ENCODE peak calls at places on chromosome 9, in eight cellular contexts. One of them, this sample, is unnamed.

GRCh38 chr9:120925535-120926396 is 830 bp downstream of the TRAF1 start:
- DNase-seq in neural crest cell: no peak
- DNase-seq in amniotic stem cell: peak
- DNase-seq in SK-MEL-5: no peak
- DNase-seq in stimulated activated CD8-positive, alpha-beta memory T cell treated with anti-CD3 and anti-CD28 coated beads, Interleukin-7, amount 100 ng/mL, for 1 hour: peak
- DNase-seq in endothelial cell: no peak
- DNase-seq in T-cell: no peak
- DNase-seq in fibroblast of mammary gland: peak
- DNase-seq in this sample: peak

GRCh38 chr9:134291961-134292871 is 34.0 kb upstream of the RXRA start:
- DNase-seq in stimulated activated CD8-positive, alpha-beta memory T cell treated with anti-CD3 and anti-CD28 coated beads, Interleukin-7, amount 100 ng/mL, for 1 hour: no peak
- DNase-seq in endothelial cell: no peak
- DNase-seq in neural crest cell: no peak
- DNase-seq in T-cell: no peak
- DNase-seq in SK-MEL-5: no peak
- DNase-seq in fibroblast of mammary gland: no peak
- DNase-seq in amniotic stem cell: no peak
- DNase-seq in this sample: no peak

GRCh38 chr9:86705474-86705873 is 241.8 kb downstream of the GAS1 start:
- DNase-seq in SK-MEL-5: no peak
- DNase-seq in neural crest cell: no peak
- DNase-seq in T-cell: no peak
- DNase-seq in fibroblast of mammary gland: peak
- DNase-seq in stimulated activated CD8-positive, alpha-beta memory T cell treated with anti-CD3 and anti-CD28 coated beads, Interleukin-7, amount 100 ng/mL, for 1 hour: no peak
- DNase-seq in endothelial cell: no peak
- DNase-seq in amniotic stem cell: peak
- DNase-seq in this sample: no peak

GRCh38 chr9:133874061-133874638 is 118.0 kb downstream of the VAV2 start:
- DNase-seq in stimulated activated CD8-positive, alpha-beta memory T cell treated with anti-CD3 and anti-CD28 coated beads, Interleukin-7, amount 100 ng/mL, for 1 hour: no peak
- DNase-seq in fibroblast of mammary gland: peak
- DNase-seq in endothelial cell: no peak
- DNase-seq in SK-MEL-5: no peak
- DNase-seq in T-cell: no peak
- DNase-seq in amniotic stem cell: peak
- DNase-seq in neural crest cell: no peak
- DNase-seq in this sample: no peak

GRCh38 chr9:8677725-8678124 is 878.1 kb upstream of the DMAC1 start:
- DNase-seq in SK-MEL-5: no peak
- DNase-seq in amniotic stem cell: no peak
- DNase-seq in T-cell: no peak
- DNase-seq in stimulated activated CD8-positive, alpha-beta memory T cell treated with anti-CD3 and anti-CD28 coated beads, Interleukin-7, amount 100 ng/mL, for 1 hour: no peak
- DNase-seq in endothelial cell: no peak
- DNase-seq in neural crest cell: no peak
- DNase-seq in fibroblast of mammary gland: no peak
- DNase-seq in this sample: no peak

GRCh38 chr9:99234618-99235017 is 12.5 kb downstream of the SEC61B start:
- DNase-seq in stimulated activated CD8-positive, alpha-beta memory T cell treated with anti-CD3 and anti-CD28 coated beads, Interleukin-7, amount 100 ng/mL, for 1 hour: no peak
- DNase-seq in neural crest cell: no peak
- DNase-seq in endothelial cell: no peak
- DNase-seq in amniotic stem cell: no peak
- DNase-seq in SK-MEL-5: no peak
- DNase-seq in fibroblast of mammary gland: no peak
- DNase-seq in T-cell: no peak
- DNase-seq in this sample: no peak

GRCh38 chr9:37033141-37033540 is 927 bp downstream of the PAX5 start:
- DNase-seq in neural crest cell: no peak
- DNase-seq in T-cell: no peak
- DNase-seq in endothelial cell: no peak
- DNase-seq in SK-MEL-5: no peak
- DNase-seq in fibroblast of mammary gland: no peak
- DNase-seq in amniotic stem cell: no peak
- DNase-seq in stimulated activated CD8-positive, alpha-beta memory T cell treated with anti-CD3 and anti-CD28 coated beads, Interleukin-7, amount 100 ng/mL, for 1 hour: no peak
- DNase-seq in this sample: no peak

GRCh38 chr9:91914937-91915336 is 35.1 kb downstream of the ROR2 start:
- DNase-seq in SK-MEL-5: no peak
- DNase-seq in endothelial cell: no peak
- DNase-seq in fibroblast of mammary gland: no peak
- DNase-seq in stimulated activated CD8-positive, alpha-beta memory T cell treated with anti-CD3 and anti-CD28 coated beads, Interleukin-7, amount 100 ng/mL, for 1 hour: no peak
- DNase-seq in amniotic stem cell: no peak
- DNase-seq in T-cell: no peak
- DNase-seq in neural crest cell: no peak
- DNase-seq in this sample: no peak

GRCh38 chr9:107723015-107723414 is 233.4 kb upstream of the KLF4 start:
- DNase-seq in SK-MEL-5: no peak
- DNase-seq in amniotic stem cell: no peak
- DNase-seq in fibroblast of mammary gland: no peak
- DNase-seq in endothelial cell: no peak
- DNase-seq in stimulated activated CD8-positive, alpha-beta memory T cell treated with anti-CD3 and anti-CD28 coated beads, Interleukin-7, amount 100 ng/mL, for 1 hour: no peak
- DNase-seq in T-cell: no peak
- DNase-seq in neural crest cell: no peak
- DNase-seq in this sample: no peak

GRCh38 chr9:109967651-109968331 is 187.8 kb downstream of the PALM2AKAP2 start:
- DNase-seq in endothelial cell: no peak
- DNase-seq in stimulated activated CD8-positive, alpha-beta memory T cell treated with anti-CD3 and anti-CD28 coated beads, Interleukin-7, amount 100 ng/mL, for 1 hour: no peak
- DNase-seq in fibroblast of mammary gland: no peak
- DNase-seq in amniotic stem cell: no peak
- DNase-seq in SK-MEL-5: no peak
- DNase-seq in T-cell: no peak
- DNase-seq in neural crest cell: no peak
- DNase-seq in this sample: no peak

GRCh38 chr9:117341161-117341560 is 73.7 kb downstream of the ASTN2 start:
- DNase-seq in neural crest cell: no peak
- DNase-seq in fibroblast of mammary gland: no peak
- DNase-seq in T-cell: no peak
- DNase-seq in amniotic stem cell: no peak
- DNase-seq in SK-MEL-5: no peak
- DNase-seq in stimulated activated CD8-positive, alpha-beta memory T cell treated with anti-CD3 and anti-CD28 coated beads, Interleukin-7, amount 100 ng/mL, for 1 hour: no peak
- DNase-seq in endothelial cell: no peak
- DNase-seq in this sample: no peak

GRCh38 chr9:35820076-35820475 is 5.2 kb upstream of the HINT2 start:
- DNase-seq in fibroblast of mammary gland: peak
- DNase-seq in endothelial cell: no peak
- DNase-seq in stimulated activated CD8-positive, alpha-beta memory T cell treated with anti-CD3 and anti-CD28 coated beads, Interleukin-7, amount 100 ng/mL, for 1 hour: no peak
- DNase-seq in neural crest cell: no peak
- DNase-seq in T-cell: no peak
- DNase-seq in amniotic stem cell: peak
- DNase-seq in SK-MEL-5: no peak
- DNase-seq in this sample: no peak

GRCh38 chr9:34332370-34332964 is 3.1 kb downstream of the NUDT2 start:
- DNase-seq in stimulated activated CD8-positive, alpha-beta memory T cell treated with anti-CD3 and anti-CD28 coated beads, Interleukin-7, amount 100 ng/mL, for 1 hour: no peak
- DNase-seq in neural crest cell: no peak
- DNase-seq in T-cell: no peak
- DNase-seq in SK-MEL-5: peak
- DNase-seq in endothelial cell: peak
- DNase-seq in fibroblast of mammary gland: peak
- DNase-seq in amniotic stem cell: no peak
- DNase-seq in this sample: no peak

This sample was measured in effector CD4-positive, alpha-beta T cell.